ENCODE peak calls at places on chromosomes 1 and 21, in seven cellular contexts. I, Q, O, Y, S, V and A are unnamed samples.

GRCh38 chr1:110927484-110928075 is 36.1 kb downstream of the LRIF1 start:
- DNase-seq in I (no peak), Q (no peak), O (no peak), Y (no peak), S (peak), V (no peak), A (no peak)

GRCh38 chr1:94063379-94063778 is 57.6 kb downstream of the ABCA4 start:
- DNase-seq in I (no peak), Q (no peak), O (no peak), Y (no peak), S (peak), V (peak), A (no peak)

GRCh38 chr1:223133301-223133823 is 9.7 kb downstream of the TLR5 start:
- DNase-seq in I (no peak), Q (no peak), O (no peak), Y (no peak), S (no peak), V (no peak), A (no peak)

GRCh38 chr1:189336115-189337100 is 1141.3 kb downstream of the BRINP3 start:
- DNase-seq in I (no peak), Q (no peak), O (no peak), Y (no peak), S (no peak), V (peak), A (no peak)

GRCh38 chr21:20661221-20661620 is 337.0 kb upstream of the NCAM2 start:
- DNase-seq in I (no peak), Q (no peak), O (no peak), Y (no peak), S (no peak), V (no peak), A (no peak)

GRCh38 chr1:164240081-164240480 is 318.9 kb upstream of the PBX1 start:
- DNase-seq in I (no peak), Q (no peak), O (no peak), Y (no peak), S (peak), V (no peak), A (no peak)

GRCh38 chr1:15559189-15559815 is 25.5 kb downstream of the AGMAT start:
- DNase-seq in I (no peak), Q (no peak), O (no peak), Y (no peak), S (peak), V (no peak), A (no peak)

GRCh38 chr1:3628445-3628844 is 3.6 kb downstream of the TPRG1L start:
- DNase-seq in I (no peak), Q (no peak), O (no peak), Y (no peak), S (no peak), V (no peak), A (no peak)

GRCh38 chr1:29248409-29248808 is 12.1 kb downstream of the PTPRU start:
- DNase-seq in I (no peak), Q (no peak), O (no peak), Y (no peak), S (no peak), V (no peak), A (no peak)